ENCODE peak calls at places on chromosomes 3 and 15, in six cellular contexts. One of them, this sample, is unnamed.

GRCh38 chr3:188442430-188442829 is 288.5 kb downstream of the LPP start:
- DNase-seq in HT1080: no peak
- DNase-seq in body of pancreas: no peak
- DNase-seq in stimulated activated naive CD8-positive, alpha-beta T cell treated with anti-CD3 and anti-CD28 coated beads, Interleukin-15, Interleukin-2, amounts not matched to agents 100 U/mL and 50 U/mL, for 24 hours: no peak
- DNase-seq in fibroblast of mammary gland: no peak
- DNase-seq in iPS-NIHi11: no peak
- DNase-seq in this sample: no peak

GRCh38 chr3:53412953-53413352 is 65.6 kb upstream of the DCP1A start:
- DNase-seq in stimulated activated naive CD8-positive, alpha-beta T cell treated with anti-CD3 and anti-CD28 coated beads, Interleukin-15, Interleukin-2, amounts not matched to agents 100 U/mL and 50 U/mL, for 24 hours: no peak
- DNase-seq in iPS-NIHi11: no peak
- DNase-seq in HT1080: no peak
- DNase-seq in fibroblast of mammary gland: no peak
- DNase-seq in body of pancreas: no peak
- DNase-seq in this sample: no peak

GRCh38 chr3:29186982-29187718 is 93.7 kb upstream of the RBMS3 start:
- DNase-seq in stimulated activated naive CD8-positive, alpha-beta T cell treated with anti-CD3 and anti-CD28 coated beads, Interleukin-15, Interleukin-2, amounts not matched to agents 100 U/mL and 50 U/mL, for 24 hours: no peak
- DNase-seq in body of pancreas: no peak
- DNase-seq in iPS-NIHi11: no peak
- DNase-seq in fibroblast of mammary gland: peak; percentile 90
- DNase-seq in HT1080: peak; percentile 94
- DNase-seq in this sample: no peak

GRCh38 chr3:71495708-71496472 is 87.6 kb downstream of the FOXP1 start:
- DNase-seq in fibroblast of mammary gland: peak; percentile 95
- DNase-seq in HT1080: peak; percentile 82
- DNase-seq in iPS-NIHi11: peak; percentile 29
- DNase-seq in stimulated activated naive CD8-positive, alpha-beta T cell treated with anti-CD3 and anti-CD28 coated beads, Interleukin-15, Interleukin-2, amounts not matched to agents 100 U/mL and 50 U/mL, for 24 hours: peak; percentile 40
- DNase-seq in body of pancreas: no peak
- DNase-seq in this sample: no peak

GRCh38 chr15:91704343-91704742 is 149.2 kb upstream of the SLCO3A1 start:
- DNase-seq in body of pancreas: no peak
- DNase-seq in iPS-NIHi11: no peak
- DNase-seq in stimulated activated naive CD8-positive, alpha-beta T cell treated with anti-CD3 and anti-CD28 coated beads, Interleukin-15, Interleukin-2, amounts not matched to agents 100 U/mL and 50 U/mL, for 24 hours: no peak
- DNase-seq in fibroblast of mammary gland: no peak
- DNase-seq in HT1080: no peak
- DNase-seq in this sample: no peak

GRCh38 chr3:172379372-172379771 is 68.9 kb downstream of the GHSR start:
- DNase-seq in iPS-NIHi11: no peak
- DNase-seq in HT1080: no peak
- DNase-seq in fibroblast of mammary gland: peak; percentile 15
- DNase-seq in stimulated activated naive CD8-positive, alpha-beta T cell treated with anti-CD3 and anti-CD28 coated beads, Interleukin-15, Interleukin-2, amounts not matched to agents 100 U/mL and 50 U/mL, for 24 hours: no peak
- DNase-seq in body of pancreas: no peak
- DNase-seq in this sample: no peak

GRCh38 chr15:55587321-55588069 is 650 bp downstream of the PYGO1 start:
- DNase-seq in fibroblast of mammary gland: peak; percentile 49
- DNase-seq in HT1080: peak; percentile 32
- DNase-seq in stimulated activated naive CD8-positive, alpha-beta T cell treated with anti-CD3 and anti-CD28 coated beads, Interleukin-15, Interleukin-2, amounts not matched to agents 100 U/mL and 50 U/mL, for 24 hours: peak; percentile 33
- DNase-seq in iPS-NIHi11: peak; percentile 82
- DNase-seq in body of pancreas: peak; percentile 46
- DNase-seq in this sample: peak; percentile 36

GRCh38 chr3:13015286-13016082 is 57.7 kb downstream of the IQSEC1 start:
- DNase-seq in fibroblast of mammary gland: no peak
- DNase-seq in body of pancreas: no peak
- DNase-seq in iPS-NIHi11: no peak
- DNase-seq in HT1080: no peak
- DNase-seq in stimulated activated naive CD8-positive, alpha-beta T cell treated with anti-CD3 and anti-CD28 coated beads, Interleukin-15, Interleukin-2, amounts not matched to agents 100 U/mL and 50 U/mL, for 24 hours: peak; percentile 77
- DNase-seq in this sample: no peak

GRCh38 chr3:62817678-62818077 is 57.5 kb downstream of the CADPS start:
- DNase-seq in stimulated activated naive CD8-positive, alpha-beta T cell treated with anti-CD3 and anti-CD28 coated beads, Interleukin-15, Interleukin-2, amounts not matched to agents 100 U/mL and 50 U/mL, for 24 hours: no peak
- DNase-seq in fibroblast of mammary gland: peak; percentile 21
- DNase-seq in HT1080: peak; percentile 6
- DNase-seq in iPS-NIHi11: no peak
- DNase-seq in body of pancreas: no peak
- DNase-seq in this sample: no peak

This sample was measured in Calu3.